ENCODE peak calls at places on chromosome 6, in seven cellular contexts. L is A549, H is foreskin fibroblast, A is astrocyte of the spinal cord, J is fibroblast of pulmonary artery, T is left lung, X is GM12865. W is an unnamed sample.

GRCh38 chr6:163284151-163284550 is 130.4 kb upstream of the QKI start:
- DNase-seq in L (no peak), H (peak), A (no peak), J (peak), T (no peak), X (no peak), W (no peak)

GRCh38 chr6:136921521-136921935 is 573 bp upstream of the SLC35D3 start:
- DNase-seq in L (no peak), H (peak), A (no peak), J (no peak), T (peak), X (peak), W (no peak)

GRCh38 chr6:99821164-99821563 is 172.9 kb downstream of the MCHR2 start:
- DNase-seq in L (no peak), H (no peak), A (no peak), J (no peak), T (no peak), X (no peak), W (no peak)

GRCh38 chr6:100184473-100184872 is 190.4 kb upstream of the MCHR2 start:
- DNase-seq in L (no peak), H (no peak), A (no peak), J (no peak), T (no peak), X (no peak), W (no peak)

GRCh38 chr6:96917098-96917497 is 7.4 kb upstream of the KLHL32 start:
- DNase-seq in L (no peak), H (no peak), A (no peak), J (no peak), T (no peak), X (no peak), W (no peak)

GRCh38 chr6:131116755-131117360 is 18.4 kb upstream of the AKAP7 start:
- DNase-seq in L (peak), H (peak), A (peak), J (peak), T (no peak), X (peak), W (peak)

GRCh38 chr6:13488015-13488895 is 855 bp upstream of the GFOD1 start:
- DNase-seq in L (no peak), H (peak), A (no peak), J (peak), T (peak), X (peak), W (no peak)

GRCh38 chr6:121780325-121781313 is 345.2 kb downstream of the GJA1 start:
- DNase-seq in L (peak), H (peak), A (peak), J (peak), T (no peak), X (no peak), W (no peak)

GRCh38 chr6:10655508-10656055 is 38.8 kb downstream of the C6orf52 start:
- DNase-seq in L (no peak), H (no peak), A (no peak), J (no peak), T (no peak), X (peak), W (no peak)

GRCh38 chr6:36844232-36845170 is 5.3 kb upstream of the CPNE5 start:
- DNase-seq in L (no peak), H (no peak), A (no peak), J (no peak), T (no peak), X (no peak), W (no peak)

GRCh38 chr6:150143521-150144293 is 863 bp downstream of the PPP1R14C start:
- DNase-seq in L (no peak), H (peak), A (no peak), J (no peak), T (peak), X (no peak), W (no peak)

GRCh38 chr6:89828988-89829590 is 591 bp upstream of the CASP8AP2 start:
- DNase-seq in L (no peak), H (peak), A (no peak), J (no peak), T (no peak), X (peak), W (no peak)

GRCh38 chr6:5190467-5190866 is 70.3 kb downstream of the LYRM4 start:
- DNase-seq in L (peak), H (peak), A (peak), J (peak), T (no peak), X (no peak), W (no peak)

GRCh38 chr6:70707893-70708292 is 40.2 kb downstream of the SMAP1 start:
- DNase-seq in L (no peak), H (no peak), A (no peak), J (no peak), T (no peak), X (no peak), W (no peak)
- H3K4me3 ChIP-seq in L (no peak), H (no peak), A (no peak), J (no peak), T (no peak), X (no peak), W (no peak)

DNA sequence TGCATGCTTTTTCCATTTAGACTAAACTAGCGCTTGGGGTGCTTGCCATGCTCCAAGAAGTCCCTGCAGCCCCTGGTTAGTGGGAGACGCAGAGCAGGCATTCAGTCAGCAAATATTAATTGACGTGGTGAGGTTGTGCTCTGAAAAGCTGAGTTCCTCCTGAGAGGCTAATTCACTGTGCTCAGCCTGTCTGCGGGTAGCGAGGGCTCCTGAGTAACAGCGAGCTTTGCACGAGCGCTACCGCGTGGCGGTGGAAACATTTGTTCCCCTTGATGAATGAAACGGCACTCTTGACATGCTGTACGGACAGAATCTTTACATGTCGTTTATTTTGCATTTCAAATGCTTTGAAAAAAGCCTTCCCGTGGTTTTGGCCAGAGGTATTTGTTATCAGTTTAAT is 170.6 kb upstream of the AGPAT4 start:
- DNase-seq in L (no peak), H (peak), A (peak), J (peak), T (no peak), X (no peak), W (no peak)
- TF ChIP-seq CTCF in L (no peak), H (no peak), A (peak), J (peak), T (no peak), X (no peak), W (no peak)

GRCh38 chr6:109117346-109118035 is 22.2 kb downstream of the CEP57L1 start:
- DNase-seq in L (no peak), H (no peak), A (no peak), J (no peak), T (no peak), X (peak), W (peak)

GRCh38 chr6:109118337-109118736 is 23.0 kb downstream of the CEP57L1 start:
- DNase-seq in L (no peak), H (no peak), A (no peak), J (no peak), T (no peak), X (no peak), W (no peak)

GRCh38 chr6:109124219-109124618 is 28.9 kb downstream of the CEP57L1 start:
- DNase-seq in L (no peak), H (no peak), A (no peak), J (no peak), T (no peak), X (no peak), W (no peak)

GRCh38 chr6:109118955-109119354 is 23.6 kb downstream of the CEP57L1 start:
- DNase-seq in L (no peak), H (no peak), A (no peak), J (no peak), T (no peak), X (no peak), W (no peak)

DNA sequence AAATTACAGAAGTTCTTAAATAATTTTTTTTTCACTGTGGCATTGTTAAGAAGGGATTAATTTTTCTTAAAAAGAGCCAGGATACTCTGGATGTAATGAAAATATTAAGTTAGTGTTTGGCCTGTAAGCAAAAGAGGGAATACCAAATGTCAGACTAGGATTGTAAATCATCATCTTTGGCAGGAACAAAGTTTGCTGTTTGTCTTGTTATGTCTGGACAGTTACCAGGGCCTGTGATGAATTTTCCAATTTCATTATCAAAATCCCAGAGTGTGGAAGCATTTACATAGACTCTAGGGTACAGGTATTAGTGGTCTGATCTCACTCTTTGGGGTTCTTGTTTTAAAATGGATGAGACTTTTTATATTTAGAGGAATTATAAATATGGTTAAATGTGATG is 26.1 kb downstream of the CEP57L1 start:
- DNase-seq in L (peak), H (peak), A (no peak), J (peak), T (no peak), X (no peak), W (no peak)
- H3K4me3 ChIP-seq in L (no peak), H (no peak), A (no peak), J (no peak), T (no peak), X (no peak), W (no peak)

DNA sequence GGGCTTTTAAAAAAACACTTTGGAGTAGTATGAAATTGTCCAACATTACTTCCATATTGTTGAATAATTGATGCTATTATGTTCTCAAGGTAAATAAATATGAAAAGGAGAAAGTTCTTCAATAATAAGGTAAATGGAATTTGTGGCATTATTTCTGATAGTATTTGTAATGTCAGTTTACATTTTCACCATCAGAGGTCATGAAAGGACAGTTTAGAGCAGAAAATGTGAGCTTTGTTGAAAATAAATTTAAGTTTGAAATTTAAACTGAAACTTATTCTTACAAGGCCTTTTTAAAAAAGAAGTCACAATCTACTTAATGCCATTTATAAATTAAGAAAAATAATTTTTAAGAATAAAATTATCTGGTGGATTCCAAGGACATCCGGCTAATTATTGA is 15.8 kb upstream of the CEP162 start:
- DNase-seq in L (no peak), H (peak), A (no peak), J (peak), T (no peak), X (no peak), W (no peak)
- TF ChIP-seq CTCF in L (no peak), H (no peak), A (no peak), J (peak), T (no peak), X (no peak), W (no peak)

GRCh38 chr6:111802720-111803119 is 70.5 kb downstream of the FYN start:
- DNase-seq in L (no peak), H (no peak), A (no peak), J (no peak), T (no peak), X (no peak), W (no peak)
- H3K4me3 ChIP-seq in L (no peak), H (no peak), A (no peak), J (no peak), T (no peak), X (no peak), W (no peak)

GRCh38 chr6:154621611-154622010 is 111.1 kb upstream of the CNKSR3 start:
- DNase-seq in L (no peak), H (no peak), A (no peak), J (no peak), T (no peak), X (no peak), W (no peak)
- TF ChIP-seq CTCF in L (no peak), H (no peak), A (no peak), J (no peak), T (no peak), X (no peak), W (no peak)